ENCODE peak calls at places on chromosomes 2 and 18, in seven cellular contexts. E, H, I, U, Y, F and O are unnamed samples.

GRCh38 chr18:21134895-21135294 is 23.3 kb upstream of the ROCK1 start:
- DNase-seq in E (peak), H (peak), I (no peak), U (no peak), Y (peak), F (no peak), O (no peak)

GRCh38 chr2:26356771-26357170 is 10.2 kb upstream of the ADGRF3 start:
- DNase-seq in E (no peak), H (peak), I (no peak), U (no peak), Y (no peak), F (no peak), O (no peak)

GRCh38 chr2:26245231-26245732 is 543 bp downstream of the HADHB start:
- DNase-seq in E (no peak), H (peak), I (peak), U (no peak), Y (peak), F (peak), O (no peak)

GRCh38 chr2:206477296-206477695 is 34.0 kb downstream of the ADAM23 start:
- DNase-seq in E (peak), H (peak), I (no peak), U (no peak), Y (no peak), F (no peak), O (no peak)

GRCh38 chr2:46331099-46331766 is 34.0 kb downstream of the EPAS1 start:
- DNase-seq in E (peak), H (no peak), I (no peak), U (no peak), Y (no peak), F (no peak), O (no peak)

GRCh38 chr18:27143580-27144287 is 41.4 kb downstream of the CHST9 start:
- DNase-seq in E (no peak), H (no peak), I (no peak), U (peak), Y (no peak), F (no peak), O (no peak)

GRCh38 chr2:101731221-101732054 is 33.9 kb downstream of the MAP4K4 start:
- DNase-seq in E (no peak), H (no peak), I (no peak), U (no peak), Y (no peak), F (no peak), O (no peak)

GRCh38 chr2:166494140-166494544 is at the start of gene SCN7A:
- DNase-seq in E (peak), H (peak), I (no peak), U (peak), Y (no peak), F (peak), O (peak)

GRCh38 chr2:195580156-195580555 is 76.9 kb upstream of the SLC39A10 start:
- DNase-seq in E (no peak), H (no peak), I (no peak), U (no peak), Y (peak), F (no peak), O (no peak)

GRCh38 chr18:30562231-30562630 is 480.3 kb downstream of the DSC3 start:
- DNase-seq in E (no peak), H (no peak), I (no peak), U (no peak), Y (no peak), F (no peak), O (no peak)

GRCh38 chr2:14952383-14952782 is 319.9 kb downstream of the LRATD1 start:
- DNase-seq in E (no peak), H (no peak), I (no peak), U (no peak), Y (no peak), F (peak), O (no peak)

GRCh38 chr2:110206056-110206455 is 1.2 kb upstream of the NPHP1 start:
- DNase-seq in E (no peak), H (peak), I (no peak), U (no peak), Y (no peak), F (no peak), O (no peak)

GRCh38 chr2:238549866-238550265 is 123.1 kb downstream of the ASB1 start:
- DNase-seq in E (no peak), H (no peak), I (no peak), U (no peak), Y (no peak), F (no peak), O (no peak)
- TF ChIP-seq CTCF in E (no peak), H (no peak), I (no peak), U (no peak), Y (no peak), F (no peak), O (no peak)

GRCh38 chr2:58862234-58862633 is 621.1 kb upstream of the FANCL start:
- DNase-seq in E (no peak), H (no peak), I (no peak), U (no peak), Y (no peak), F (no peak), O (no peak)
- TF ChIP-seq CTCF in E (no peak), H (no peak), I (no peak), U (no peak), Y (no peak), F (no peak), O (no peak)

GRCh38 chr18:46447323-46447722 is 209.7 kb downstream of the LOXHD1 start:
- DNase-seq in E (no peak), H (no peak), I (no peak), U (no peak), Y (no peak), F (no peak), O (no peak)
- TF ChIP-seq CTCF in E (no peak), H (no peak), I (no peak), U (no peak), Y (no peak), F (no peak), O (no peak)

GRCh38 chr2:199485732-199486335 is 28.1 kb upstream of the SATB2 start:
- DNase-seq in E (peak), H (peak), I (no peak), U (peak), Y (peak), F (peak), O (peak)

GRCh38 chr2:199477277-199477834 is 19.6 kb upstream of the SATB2 start:
- DNase-seq in E (no peak), H (no peak), I (no peak), U (no peak), Y (no peak), F (no peak), O (no peak)

GRCh38 chr2:199484927-199485326 is 27.2 kb upstream of the SATB2 start:
- DNase-seq in E (no peak), H (no peak), I (no peak), U (no peak), Y (peak), F (peak), O (no peak)

GRCh38 chr2:199480966-199481365 is 23.2 kb upstream of the SATB2 start:
- DNase-seq in E (no peak), H (no peak), I (no peak), U (no peak), Y (peak), F (no peak), O (no peak)
- TF ChIP-seq CTCF in E (no peak), H (no peak), I (no peak), U (no peak), Y (peak), F (no peak), O (no peak)

GRCh38 chr2:44009136-44009744 is 13.5 kb upstream of the LRPPRC start:
- DNase-seq in E (no peak), H (no peak), I (no peak), U (no peak), Y (no peak), F (no peak), O (no peak)
- TF ChIP-seq CTCF in E (no peak), H (no peak), I (no peak), U (no peak), Y (peak), F (peak), O (no peak)

GRCh38 chr2:241507430-241508239 is 749 bp downstream of the STK25 start:
- DNase-seq in E (peak), H (peak), I (no peak), U (peak), Y (peak), F (peak), O (peak)
- TF ChIP-seq CTCF in E (peak), H (peak), I (no peak), U (no peak), Y (no peak), F (peak), O (peak)

GRCh38 chr2:67135201-67135600 is 261.9 kb upstream of the ETAA1 start:
- DNase-seq in E (no peak), H (no peak), I (no peak), U (no peak), Y (no peak), F (no peak), O (no peak)

GRCh38 chr2:67142741-67143140 is 254.4 kb upstream of the ETAA1 start:
- DNase-seq in E (no peak), H (no peak), I (no peak), U (no peak), Y (no peak), F (no peak), O (no peak)

GRCh38 chr2:67137699-67138098 is 259.4 kb upstream of the ETAA1 start:
- DNase-seq in E (no peak), H (no peak), I (no peak), U (no peak), Y (no peak), F (no peak), O (no peak)
- TF ChIP-seq CTCF in E (no peak), H (no peak), I (no peak), U (no peak), Y (no peak), F (no peak), O (no peak)

DNA sequence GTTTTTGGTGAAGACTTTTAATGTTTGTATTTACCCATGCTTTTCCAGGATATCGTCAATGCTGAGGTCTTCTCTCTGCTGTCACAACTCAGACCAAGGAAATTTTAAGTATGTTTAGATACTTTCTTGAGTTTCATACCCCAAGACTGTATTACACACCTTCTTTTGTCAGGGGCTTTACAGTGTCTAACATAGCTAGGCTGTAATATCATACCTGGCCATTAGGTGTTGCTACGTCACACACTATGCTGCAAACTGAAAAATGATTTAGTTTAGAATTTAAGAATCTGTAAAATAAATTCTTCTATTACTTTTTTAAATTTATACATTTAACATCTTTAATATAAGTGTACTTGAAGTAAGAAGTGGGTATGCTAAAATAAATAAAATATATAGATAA is 358.4 kb upstream of the NRP2 start:
- DNase-seq in E (peak), H (no peak), I (no peak), U (no peak), Y (peak), F (no peak), O (no peak)
- TF ChIP-seq CTCF in E (peak), H (peak), I (peak), U (no peak), Y (peak), F (peak), O (no peak)

GRCh38 chr2:168157070-168157469 is 90.3 kb downstream of the STK39 start:
- DNase-seq in E (no peak), H (no peak), I (no peak), U (no peak), Y (no peak), F (no peak), O (no peak)

GRCh38 chr2:168156661-168157060 is 90.7 kb downstream of the STK39 start:
- DNase-seq in E (peak), H (peak), I (no peak), U (no peak), Y (no peak), F (no peak), O (peak)

GRCh38 chr2:168157926-168158325 is 89.5 kb downstream of the STK39 start:
- DNase-seq in E (no peak), H (no peak), I (no peak), U (no peak), Y (no peak), F (no peak), O (no peak)

GRCh38 chr2:168159754-168160585 is 87.4 kb downstream of the STK39 start:
- DNase-seq in E (no peak), H (no peak), I (no peak), U (no peak), Y (no peak), F (no peak), O (no peak)

GRCh38 chr2:168160897-168161296 is 86.5 kb downstream of the STK39 start:
- DNase-seq in E (no peak), H (no peak), I (no peak), U (no peak), Y (peak), F (peak), O (no peak)
- TF ChIP-seq CTCF in E (no peak), H (peak), I (no peak), U (no peak), Y (peak), F (peak), O (no peak)

GRCh38 chr2:71190959-71191943 is 35.7 kb downstream of the PAIP2B start:
- DNase-seq in E (peak), H (peak), I (no peak), U (no peak), Y (peak), F (peak), O (no peak)
- TF ChIP-seq CTCF in E (peak), H (peak), I (peak), U (no peak), Y (peak), F (peak), O (no peak)